ENCODE peak calls at places on chromosomes 6 and 20, in four cellular contexts. N is psoas muscle; Q is transverse colon; F is CD8-positive, alpha-beta memory T cell. D is an unnamed sample.

GRCh38 chr20:34163316-34163715 is 51.3 kb upstream of the EIF2S2 start:
- DNase-seq in N (no peak), Q (no peak), F (no peak), D (no peak)

GRCh38 chr6:10591411-10592160 is 70.4 kb downstream of the GCNT2 start:
- DNase-seq in N (no peak), Q (no peak), F (no peak), D (no peak)

GRCh38 chr6:132932566-132932965 is 118.2 kb downstream of the RPS12 start:
- DNase-seq in N (no peak), Q (no peak), F (no peak), D (no peak)

GRCh38 chr6:45608252-45608911 is 230.6 kb upstream of the SUPT3H start:
- DNase-seq in N (no peak), Q (no peak), F (no peak), D (no peak)

GRCh38 chr6:149261364-149261763 is 56.1 kb upstream of the TAB2 start:
- DNase-seq in N (no peak), Q (no peak), F (peak; percentile 54), D (no peak)

GRCh38 chr6:158031445-158032353 is 50.0 kb downstream of the SYNJ2 start:
- DNase-seq in N (peak; percentile 70), Q (peak; percentile 40), F (no peak), D (no peak)

GRCh38 chr6:30857537-30857936 is 26.8 kb upstream of the DDR1 start:
- DNase-seq in N (no peak), Q (no peak), F (no peak), D (no peak)

GRCh38 chr6:155275808-155276480 is 12.1 kb downstream of the CLDN20 start:
- DNase-seq in N (no peak), Q (no peak), F (no peak), D (no peak)

GRCh38 chr20:40703981-40704530 is 15.0 kb upstream of the MAFB start:
- DNase-seq in N (no peak), Q (no peak), F (no peak), D (no peak)

GRCh38 chr6:104633125-104633524 is 226.6 kb downstream of the HACE1 start:
- DNase-seq in N (no peak), Q (no peak), F (no peak), D (no peak)

GRCh38 chr6:33785766-33786165 is 3.2 kb downstream of the LEMD2 start:
- DNase-seq in N (no peak), Q (no peak), F (no peak), D (no peak)

GRCh38 chr20:61531553-61532345 is 279.7 kb downstream of the CDH4 start:
- DNase-seq in N (no peak), Q (no peak), F (no peak), D (no peak)

GRCh38 chr20:20820780-20821495 is 108.5 kb upstream of the RALGAPA2 start:
- DNase-seq in N (no peak), Q (no peak), F (no peak), D (no peak)

GRCh38 chr6:30200551-30201281 is 12.5 kb downstream of the TRIM26 start:
- DNase-seq in N (no peak), Q (no peak), F (no peak), D (no peak)

GRCh38 chr20:62402456-62402855 is 4.6 kb downstream of the CABLES2 start:
- DNase-seq in N (no peak), Q (no peak), F (no peak), D (no peak)

GRCh38 chr20:33444797-33445560 is 1.4 kb upstream of the SNTA1 start:
- DNase-seq in N (peak; percentile 31), Q (peak; percentile 23), F (no peak), D (no peak)

GRCh38 chr6:31718294-31718693 is 3.1 kb downstream of the LY6G6D start:
- DNase-seq in N (no peak), Q (peak; percentile 78), F (no peak), D (no peak)

GRCh38 chr6:1607557-1608221 is 2.0 kb upstream of the FOXC1 start:
- DNase-seq in N (no peak), Q (no peak), F (no peak), D (no peak)

GRCh38 chr6:73523434-73524123 is 2.7 kb upstream of the EEF1A1 start:
- DNase-seq in N (peak; percentile 41), Q (peak; percentile 82), F (peak; percentile 82), D (peak; percentile 86)

GRCh38 chr6:18147160-18147559 is 7.7 kb downstream of the TPMT start:
- DNase-seq in N (no peak), Q (no peak), F (no peak), D (no peak)

GRCh38 chr6:65505736-65506135 is 201.3 kb downstream of the EYS start:
- DNase-seq in N (no peak), Q (no peak), F (no peak), D (no peak)

GRCh38 chr6:84424956-84425355 is 197.5 kb upstream of the CEP162 start:
- DNase-seq in N (no peak), Q (no peak), F (no peak), D (no peak)

GRCh38 chr6:9851541-9852380 is 563.1 kb downstream of the TFAP2A start:
- DNase-seq in N (no peak), Q (no peak), F (no peak), D (no peak)

GRCh38 chr6:99790679-99791078 is 184.0 kb downstream of the PRDM13 start:
- DNase-seq in N (no peak), Q (no peak), F (no peak), D (no peak)

GRCh38 chr6:11007715-11008608 is 36.1 kb downstream of the ELOVL2 start:
- DNase-seq in N (no peak), Q (no peak), F (no peak), D (no peak)

GRCh38 chr6:3202999-3203696 is 24.3 kb downstream of the TUBB2B start:
- DNase-seq in N (no peak), Q (no peak), F (no peak), D (no peak)

GRCh38 chr6:48962041-48962440 is 501.0 kb downstream of the MMUT start:
- DNase-seq in N (no peak), Q (no peak), F (no peak), D (no peak)

GRCh38 chr6:119119989-119120388 is 41.5 kb upstream of the FAM184A start:
- DNase-seq in N (no peak), Q (no peak), F (no peak), D (no peak)

GRCh38 chr20:54229566-54229965 is 21.7 kb downstream of the PFDN4 start:
- DNase-seq in N (no peak), Q (no peak), F (no peak), D (no peak)

GRCh38 chr6:73513496-73513854 is 7.4 kb downstream of the EEF1A1 start:
- DNase-seq in N (no peak), Q (no peak), F (peak; percentile 15), D (no peak)

GRCh38 chr6:147467891-147468290 is 40.6 kb upstream of the SAMD5 start:
- DNase-seq in N (no peak), Q (no peak), F (no peak), D (no peak)

GRCh38 chr6:77492529-77492928 is 29.2 kb upstream of the HTR1B start:
- DNase-seq in N (no peak), Q (no peak), F (no peak), D (no peak)